ENCODE peak calls at places on chromosomes 6 and 20, in ten cellular contexts. G is GM23248, A is cardiac muscle cell, T is hepatocyte, N is mucosa of descending colon, D is GM12878, P is fibroblast of lung, Y is K562, U is IMR-90, H is uterus. O is an unnamed sample. For H3K9me3 and H3K36me3, the result is how much of the 10 kb centered on the place peaks cover.

GRCh38 chr6:11021003-11021402 is 23.1 kb downstream of the ELOVL2 start:
- DNase-seq in G (no peak), A (no peak), T (no peak), N (no peak), D (no peak), P (no peak), Y (no peak), U (no peak), H (no peak), O (no peak)

GRCh38 chr6:10720229-10720959 is 2.5 kb upstream of the TMEM14C start:
- DNase-seq in G (peak), A (peak), T (no peak), N (peak), D (no peak), P (peak), Y (no peak), U (peak), H (peak), O (peak)

GRCh38 chr20:11544029-11544678 is 373.5 kb upstream of the BTBD3 start:
- DNase-seq in G (peak), A (peak), T (peak), N (peak), D (peak), P (peak), Y (peak), U (peak), H (peak), O (no peak)

GRCh38 chr6:96381246-96381645 is 140.4 kb upstream of the UFL1 start:
- DNase-seq in G (no peak), A (no peak), T (no peak), N (no peak), D (no peak), P (no peak), Y (no peak), U (no peak), H (no peak), O (no peak)

GRCh38 chr6:47780510-47781356 is 1.1 kb upstream of the OPN5 start:
- DNase-seq in G (peak), A (peak), T (peak), N (peak), D (no peak), P (peak), Y (peak), U (peak), H (no peak), O (no peak)

GRCh38 chr6:15879372-15880261 is 216.8 kb upstream of the DTNBP1 start:
- DNase-seq in G (peak), A (peak), T (peak), N (peak), D (no peak), P (peak), Y (peak), U (peak), H (peak), O (peak)

GRCh38 chr6:105985816-105986632 is 100.1 kb upstream of the PRDM1 start:
- DNase-seq in G (no peak), A (no peak), T (peak), N (peak), D (no peak), P (peak), Y (no peak), U (no peak), H (no peak), O (no peak)

GRCh38 chr6:150293423-150294280 is 75.2 kb upstream of the IYD start:
- DNase-seq in G (peak), A (peak), T (peak), N (no peak), D (no peak), P (peak), Y (peak), U (peak), H (no peak), O (no peak)

GRCh38 chr6:138238368-138238767 is 20.1 kb upstream of the PBOV1 start:
- DNase-seq in G (no peak), A (no peak), T (no peak), N (no peak), D (no peak), P (no peak), Y (no peak), U (no peak), H (no peak), O (no peak)

GRCh38 chr6:30646450-30647038 is 389 bp upstream of the C6orf136 start:
- DNase-seq in G (peak), A (no peak), T (peak), N (peak), D (no peak), P (no peak), Y (peak), U (no peak), H (peak), O (peak)

GRCh38 chr6:31037692-31038091 is 27.4 kb downstream of the MUC22 start:
- DNase-seq in G (peak), A (no peak), T (no peak), N (no peak), D (no peak), P (peak), Y (no peak), U (peak), H (no peak), O (no peak)

GRCh38 chr20:38875170-38875993 is 50.8 kb upstream of the FAM83D start:
- DNase-seq in G (no peak), A (no peak), T (no peak), N (peak), D (peak), P (no peak), Y (peak), U (no peak), H (peak), O (no peak)

GRCh38 chr6:100472674-100473073 is 8.0 kb upstream of the SIM1 start:
- DNase-seq in G (peak), A (no peak), T (no peak), N (no peak), D (peak), P (peak), Y (no peak), U (peak), H (no peak), O (no peak)

GRCh38 chr6:160005861-160006540 is 37.1 kb downstream of the IGF2R start:
- DNase-seq in G (peak), A (peak), T (no peak), N (no peak), D (no peak), P (peak), Y (no peak), U (peak), H (no peak), O (peak)

GRCh38 chr6:157762636-157763035 is 60.4 kb upstream of the SNX9 start:
- DNase-seq in G (peak), A (no peak), T (no peak), N (no peak), D (no peak), P (no peak), Y (peak), U (no peak), H (no peak), O (no peak)

GRCh38 chr6:142878407-142878806 is 66.6 kb downstream of the HIVEP2 start:
- DNase-seq in G (peak), A (no peak), T (no peak), N (no peak), D (no peak), P (no peak), Y (no peak), U (no peak), H (no peak), O (no peak)

GRCh38 chr6:13764996-13765395 is 49.4 kb downstream of the MCUR1 start:
- DNase-seq in G (no peak), A (no peak), T (no peak), N (no peak), D (peak), P (no peak), Y (no peak), U (no peak), H (no peak), O (no peak)

GRCh38 chr6:13760948-13761347 is 49.3 kb upstream of the RANBP9 start:
- DNase-seq in G (peak), A (peak), T (no peak), N (peak), D (no peak), P (peak), Y (no peak), U (peak), H (peak), O (no peak)

GRCh38 chr6:13761361-13762036 is 49.9 kb upstream of the RANBP9 start:
- DNase-seq in G (peak), A (peak), T (no peak), N (no peak), D (no peak), P (peak), Y (no peak), U (peak), H (no peak), O (no peak)

GRCh38 chr6:13763740-13764381 is 50.5 kb downstream of the MCUR1 start:
- DNase-seq in G (no peak), A (no peak), T (no peak), N (no peak), D (peak), P (no peak), Y (no peak), U (no peak), H (no peak), O (no peak)

DNA sequence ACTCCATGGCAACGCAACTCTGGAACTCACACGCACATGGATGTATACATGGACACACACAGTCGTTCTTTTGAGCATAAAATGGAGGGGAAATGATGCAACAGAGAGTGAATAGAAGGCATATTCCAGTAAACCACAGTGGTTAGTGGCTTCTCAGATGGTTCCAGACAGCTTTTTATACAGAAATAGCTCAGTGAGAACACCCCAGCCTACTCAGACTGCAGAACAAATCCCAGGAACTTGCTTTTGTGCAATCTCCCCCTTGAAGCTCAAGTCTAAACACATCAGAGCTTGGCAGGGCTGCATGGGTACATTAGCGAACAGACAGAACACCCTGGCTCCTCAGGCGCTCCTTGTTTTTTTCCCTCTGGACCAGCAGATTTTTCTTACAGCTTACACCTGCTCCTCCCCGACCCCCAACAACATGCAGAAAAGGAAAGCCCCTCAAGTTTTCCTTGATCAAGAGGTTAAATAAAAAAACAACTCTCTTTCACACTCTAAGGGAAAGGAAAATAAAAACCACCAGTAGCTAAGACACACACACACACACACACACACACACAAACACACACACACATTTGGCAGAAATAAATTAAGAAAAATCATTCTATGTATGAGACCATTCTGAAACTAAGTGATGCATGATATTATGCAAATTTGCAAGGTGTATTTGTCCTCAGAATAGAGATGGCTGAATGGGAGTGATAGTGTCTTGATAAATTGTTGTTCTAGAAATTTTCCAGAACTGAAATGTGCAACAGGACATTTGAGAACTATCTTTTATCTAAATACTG is 51.2 kb upstream of the RANBP9 start:
- DNase-seq in G (peak), A (peak), T (peak), N (peak), D (peak), P (peak), Y (no peak), U (peak), H (no peak), O (no peak)
- H3K4me3 ChIP-seq in G (peak), A (no peak), T (no peak), N (no peak), D (no peak), P (no peak), Y (no peak), U (no peak), H (no peak), O (no peak)

GRCh38 chr6:13261464-13261994 is 66.8 kb downstream of the TBC1D7 start:
- DNase-seq in G (no peak), A (no peak), T (no peak), N (no peak), D (peak), P (no peak), Y (no peak), U (no peak), H (no peak), O (no peak)
- H3K9me3 ChIP-seq in G (under half), A (under half), T (under half), N (under half), D (under half), P (under half), Y (under half), U (under half), H (under half), O (under half)

GRCh38 chr20:51789434-51789833 is 12.9 kb downstream of the SALL4 start:
- DNase-seq in G (no peak), A (no peak), T (no peak), N (no peak), D (no peak), P (no peak), Y (no peak), U (no peak), H (no peak), O (no peak)

GRCh38 chr20:51796332-51796731 is 6.0 kb downstream of the SALL4 start:
- DNase-seq in G (no peak), A (no peak), T (no peak), N (no peak), D (no peak), P (no peak), Y (peak), U (no peak), H (no peak), O (no peak)

GRCh38 chr20:51791626-51792025 is 10.7 kb downstream of the SALL4 start:
- DNase-seq in G (no peak), A (no peak), T (no peak), N (no peak), D (no peak), P (no peak), Y (no peak), U (no peak), H (no peak), O (no peak)

GRCh38 chr20:51790256-51790655 is 12.1 kb downstream of the SALL4 start:
- DNase-seq in G (no peak), A (no peak), T (no peak), N (no peak), D (no peak), P (no peak), Y (no peak), U (no peak), H (no peak), O (no peak)

DNA sequence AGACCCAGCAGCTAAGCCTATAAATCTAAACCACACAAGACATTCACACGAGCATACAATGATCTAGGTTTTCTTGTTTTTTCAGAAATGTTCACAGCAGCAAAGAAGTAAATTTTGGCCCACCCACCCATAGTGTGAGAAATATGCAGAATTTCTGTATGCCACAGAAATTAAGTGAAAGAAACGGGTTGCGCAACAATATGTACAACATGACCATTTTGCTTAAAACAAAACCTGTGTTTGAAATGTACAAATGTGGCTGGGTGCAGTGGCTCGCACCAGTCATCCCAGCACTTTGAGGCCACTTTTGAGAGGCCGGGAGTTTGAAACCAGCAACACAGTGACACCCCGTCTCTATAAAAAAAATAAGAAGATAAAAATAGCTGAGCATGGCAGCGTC is 9.4 kb downstream of the SALL4 start:
- DNase-seq in G (no peak), A (no peak), T (no peak), N (no peak), D (no peak), P (no peak), Y (no peak), U (no peak), H (no peak), O (no peak)
- H3K36me3 ChIP-seq in G (under half), A (under half), T (under half), N (under half), D (under half), P (under half), Y (under half), U (under half), H (under half), O (under half)

DNA sequence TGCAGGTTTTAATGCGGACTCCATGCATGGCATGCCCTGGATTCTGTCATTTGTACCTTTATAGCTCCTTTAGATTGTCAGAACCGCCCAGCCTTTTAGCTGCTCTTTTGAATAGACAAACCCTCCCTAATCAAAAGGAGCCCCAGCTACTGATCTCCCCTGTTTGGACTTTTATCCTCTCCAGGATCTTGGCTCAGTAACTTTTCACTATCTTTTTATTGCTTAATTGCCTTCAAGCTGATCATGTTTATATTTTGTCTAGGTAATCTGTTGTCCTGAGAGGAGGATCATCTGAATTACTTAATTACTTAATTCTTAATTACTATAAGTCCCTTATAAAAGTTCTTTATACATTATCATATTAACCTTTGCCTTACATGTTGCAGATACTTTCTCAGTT is 93.2 kb downstream of the HIVEP1 start:
- DNase-seq in G (no peak), A (no peak), T (no peak), N (no peak), D (no peak), P (no peak), Y (no peak), U (no peak), H (no peak), O (no peak)
- H3K4me3 ChIP-seq in G (no peak), A (no peak), T (no peak), N (no peak), D (no peak), P (no peak), Y (no peak), U (no peak), H (no peak), O (no peak)

GRCh38 chr20:55693646-55694045 is 311.7 kb downstream of the CBLN4 start:
- DNase-seq in G (no peak), A (no peak), T (peak), N (no peak), D (no peak), P (no peak), Y (no peak), U (no peak), H (no peak), O (no peak)
- H3K9me3 ChIP-seq in G (under half), A (under half), T (under half), N (under half), D (under half), P (under half), Y (under half), U (under half), H (under half), O (under half)

O was measured in psoas muscle.